ENCODE peak calls at places on chromosomes 13 and 19, in four cellular contexts. K is K562, L is GM12892, B is vagina. Q is an unnamed sample.

GRCh38 chr19:14002571-14003278 is 3.4 kb downstream of the RFX1 start:
- DNase-seq in L (no peak), K (no peak), B (no peak), Q (no peak)

GRCh38 chr13:34671136-34671535 is 270.9 kb upstream of the NBEA start:
- DNase-seq in B (no peak), K (no peak), L (no peak), Q (no peak)

GRCh38 chr19:5480427-5480836 is 25.2 kb downstream of the ZNRF4 start:
- DNase-seq in B (no peak), L (no peak), K (peak; percentile 64), Q (no peak)

GRCh38 chr19:13260883-13261653 is 110.9 kb downstream of the IER2 start:
- DNase-seq in L (peak; percentile 61), B (no peak), K (peak; percentile 65), Q (no peak)

GRCh38 chr19:2235396-2236284 is 489 bp downstream of the PLEKHJ1 start:
- DNase-seq in K (peak; percentile 43), L (no peak), B (no peak), Q (no peak)

GRCh38 chr13:34512811-34513210 is 429.3 kb upstream of the NBEA start:
- DNase-seq in L (no peak), K (no peak), B (no peak), Q (no peak)

GRCh38 chr19:498977-499623 is 2.8 kb downstream of the MADCAM1 start:
- DNase-seq in L (no peak), K (no peak), B (no peak), Q (no peak)

GRCh38 chr13:97133955-97134354 is 88.2 kb upstream of the MBNL2 start:
- DNase-seq in L (no peak), K (no peak), B (no peak), Q (no peak)

GRCh38 chr13:35140831-35141230 is 198.8 kb downstream of the NBEA start:
- DNase-seq in L (no peak), K (no peak), B (no peak), Q (no peak)

GRCh38 chr13:98595134-98595533 is 18.2 kb upstream of the STK24 start:
- DNase-seq in L (no peak), B (no peak), K (no peak), Q (no peak)

GRCh38 chr13:28273919-28274318 is 135.6 kb downstream of the PAN3 start:
- DNase-seq in K (no peak), B (no peak), L (no peak), Q (no peak)

GRCh38 chr19:18122860-18123795 is 25.6 kb downstream of the MAST3 start:
- DNase-seq in B (no peak), L (no peak), K (no peak), Q (no peak)

GRCh38 chr19:1582201-1582600 is 10.5 kb downstream of the MBD3 start:
- DNase-seq in K (no peak), L (no peak), B (no peak), Q (no peak)

GRCh38 chr13:34627499-34627898 is 314.6 kb upstream of the NBEA start:
- DNase-seq in K (no peak), L (no peak), B (no peak), Q (no peak)

GRCh38 chr19:917323-918151 is at the start of gene KISS1R:
- DNase-seq in L (peak; percentile 50), K (peak; percentile 90), B (no peak), Q (no peak)

GRCh38 chr13:93029536-93029935 is 197.1 kb upstream of the GPC6 start:
- DNase-seq in K (no peak), B (no peak), L (no peak), Q (no peak)

GRCh38 chr19:14375582-14376291 is 5.5 kb upstream of the ADGRE5 start:
- DNase-seq in L (no peak), B (no peak), K (no peak), Q (peak; percentile 83)

GRCh38 chr19:15108145-15108844 is 1.1 kb downstream of the SYDE1 start:
- DNase-seq in L (peak; percentile 18), K (no peak), B (no peak), Q (no peak)

GRCh38 chr19:37991841-37992248 is 84.8 kb downstream of the SIPA1L3 start:
- DNase-seq in L (no peak), B (no peak), K (no peak), Q (no peak)

GRCh38 chr13:78596701-78597550 is 6.4 kb downstream of the POU4F1 start:
- DNase-seq in L (no peak), B (no peak), K (no peak), Q (no peak)
- TF ChIP-seq POLR2AphosphoS5 in L (no peak), B (no peak), K (no peak), Q (no peak)

DNA sequence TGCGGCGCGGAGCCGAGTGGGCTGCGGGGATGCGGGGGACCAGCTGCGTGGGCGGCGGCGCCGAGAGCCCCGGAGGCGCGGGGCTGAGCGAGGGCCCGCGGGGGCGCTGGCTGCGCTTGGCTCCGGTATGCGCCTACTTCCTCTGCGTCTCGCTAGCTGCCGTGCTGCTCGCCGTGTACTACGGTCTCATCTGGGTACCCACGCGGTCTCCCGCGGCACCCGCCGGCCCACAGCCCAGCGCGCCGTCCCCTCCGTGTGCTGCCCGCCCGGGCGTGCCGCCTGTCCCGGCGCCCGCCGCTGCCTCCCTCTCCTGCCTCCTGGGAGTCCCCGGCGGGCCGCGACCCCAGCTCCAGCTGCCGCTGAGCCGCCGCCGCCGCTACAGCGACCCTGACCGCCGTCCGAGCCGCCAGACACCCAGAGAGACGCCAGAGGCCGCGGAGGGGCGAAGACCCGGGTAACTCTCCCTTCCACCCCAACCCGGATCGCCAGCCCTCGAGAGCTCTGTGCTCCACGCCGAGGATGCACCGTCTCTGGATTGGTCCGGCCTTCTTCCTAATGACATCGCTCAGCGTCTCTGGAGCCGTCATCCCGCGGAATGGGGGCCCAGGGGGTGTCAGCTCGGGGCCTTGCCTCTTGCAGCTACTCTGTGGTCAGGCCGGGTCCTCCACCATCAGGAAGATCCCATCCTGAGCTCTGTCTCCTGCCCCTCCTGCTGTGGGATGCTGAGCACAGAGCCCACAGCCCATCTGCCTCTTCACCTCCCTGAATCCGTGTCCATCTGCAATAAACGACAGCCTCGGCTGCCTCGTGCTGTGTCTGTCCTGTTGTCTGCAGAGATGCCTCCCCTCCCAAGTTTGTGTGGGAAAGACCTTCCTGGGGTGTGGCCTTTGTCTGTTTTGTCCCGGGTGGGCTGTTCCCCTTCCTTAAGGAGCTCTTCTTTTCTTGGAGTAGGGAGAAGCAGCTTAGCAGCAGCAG is 493 bp downstream of the INAFM1 start:
- DNase-seq in L (peak; percentile 46), B (no peak), K (peak; percentile 45), Q (peak; percentile 83)
- TF ChIP-seq POLR2AphosphoS5 in L (no peak), B (no peak), K (no peak), Q (peak; percentile 9)

GRCh38 chr13:50400930-50401553 is 385.8 kb downstream of the KCNRG start:
- DNase-seq in B (no peak), L (no peak), K (no peak), Q (no peak)
- TF ChIP-seq POLR2AphosphoS5 in B (no peak), L (no peak), K (no peak), Q (no peak)

DNA sequence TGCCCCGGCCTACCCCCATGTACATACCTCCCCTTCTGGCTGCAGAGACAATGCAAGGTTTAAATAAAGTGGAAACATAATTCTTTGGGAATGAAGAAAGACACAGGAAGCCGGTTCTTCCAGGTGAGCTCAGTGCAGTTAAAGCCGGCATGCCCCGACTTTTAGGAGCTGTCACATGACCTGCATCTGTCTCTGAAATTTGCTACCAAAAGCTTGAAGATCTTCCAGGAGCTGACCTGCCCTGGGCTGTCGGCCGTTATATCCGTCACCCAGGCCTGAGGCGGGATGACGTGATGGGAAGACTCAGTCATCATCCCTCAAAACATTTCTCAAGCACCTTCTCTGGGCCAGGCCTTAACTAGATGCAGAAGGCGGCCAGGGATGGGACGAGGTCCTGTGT is 10.3 kb downstream of the RAB8A start:
- DNase-seq in K (no peak), L (no peak), B (no peak), Q (no peak)
- TF ChIP-seq POLR2AphosphoS5 in K (no peak), L (no peak), B (no peak), Q (no peak)

DNA sequence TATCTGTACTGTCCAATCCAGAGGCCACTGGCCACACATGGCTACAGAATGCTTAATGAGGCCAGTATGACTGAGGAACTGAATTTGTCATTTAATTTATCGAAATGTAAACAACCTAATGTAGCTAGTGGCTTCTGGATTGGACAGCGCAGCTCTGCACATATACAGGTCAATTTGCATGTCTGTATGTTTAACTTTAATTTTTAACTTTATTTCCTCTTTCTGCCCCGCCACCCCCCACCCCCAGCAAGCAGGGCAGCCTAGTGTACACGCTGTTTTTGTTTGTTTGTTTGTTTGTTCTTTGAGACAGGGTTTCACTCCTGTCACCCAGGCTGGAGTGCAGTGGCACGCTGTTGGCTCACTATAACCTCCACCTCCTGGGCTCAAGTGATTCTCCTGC is 15.5 kb downstream of the ZSWIM9 start:
- DNase-seq in L (no peak), K (no peak), B (no peak), Q (peak; percentile 2)
- TF ChIP-seq POLR2AphosphoS5 in L (no peak), K (no peak), B (no peak), Q (no peak)

GRCh38 chr19:10333758-10334339 is 520 bp upstream of the RAVER1 start:
- DNase-seq in K (no peak), L (no peak), B (no peak), Q (no peak)

GRCh38 chr19:10332158-10332964 is 968 bp downstream of the RAVER1 start:
- DNase-seq in L (peak; percentile 7), K (no peak), B (no peak), Q (no peak)

GRCh38 chr19:10335149-10336053 is 2.1 kb upstream of the RAVER1 start:
- DNase-seq in L (peak; percentile 5), B (no peak), K (no peak), Q (no peak)

GRCh38 chr19:10332965-10333757 is at the start of gene RAVER1:
- DNase-seq in K (peak; percentile 99), L (peak; percentile 99), B (peak; percentile 96), Q (peak; percentile 99)

DNA sequence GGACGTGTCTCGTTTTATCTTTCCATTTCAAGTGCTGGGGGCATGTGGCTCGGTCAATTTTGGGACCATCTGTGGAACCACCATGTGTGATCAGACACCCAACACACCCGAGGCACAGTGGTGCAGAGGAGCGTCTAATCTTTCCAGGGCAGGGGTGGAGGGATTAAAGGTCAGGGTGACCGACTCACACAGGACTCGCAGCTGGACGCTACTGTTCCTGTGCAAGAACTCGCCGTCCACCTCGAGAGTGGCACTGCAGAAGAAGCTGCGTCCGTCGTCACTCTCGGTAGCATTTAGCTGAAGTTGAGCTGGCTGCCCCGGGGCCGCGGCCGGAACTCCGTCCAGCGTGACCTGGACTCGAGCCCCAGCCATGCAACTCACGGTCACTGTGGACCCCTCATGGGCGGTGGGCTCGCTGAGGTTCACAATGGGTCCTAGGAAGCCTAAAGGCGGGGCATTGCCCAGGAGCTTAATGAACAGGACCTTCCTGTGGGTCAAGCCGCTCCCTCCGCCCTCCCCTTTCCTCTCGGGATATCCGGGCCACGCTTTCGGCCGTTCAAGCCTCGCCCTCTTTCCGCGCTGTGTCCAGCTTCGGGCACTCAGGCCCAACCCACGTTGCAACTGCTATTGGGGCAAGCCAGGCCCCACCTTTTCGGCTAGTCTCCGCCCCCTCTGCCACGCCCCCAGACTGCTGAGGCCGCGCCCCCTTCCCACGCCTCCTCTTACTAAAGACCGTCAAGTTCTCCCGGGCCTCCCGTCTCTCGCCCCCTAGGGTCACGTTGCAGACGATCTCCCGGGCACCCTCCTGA is 1.2 kb upstream of the RAVER1 start:
- DNase-seq in B (peak; percentile 94), L (peak; percentile 8), K (peak; percentile 97), Q (peak; percentile 98)
- TF ChIP-seq POLR2AphosphoS5 in B (peak; percentile 88), L (no peak), K (peak; percentile 44), Q (peak; percentile 79)